ENCODE peak calls at places on chromosomes 5 and 9, in four cellular contexts. One of them, this sample, is unnamed.

GRCh38 chr9:90466481-90466880 is 176.1 kb downstream of the DIRAS2 start:
- DNase-seq in keratinocyte: no peak
- DNase-seq in K562: no peak
- DNase-seq in endothelial cell of umbilical vein: no peak
- DNase-seq in this sample: no peak

GRCh38 chr5:132737982-132738770 is 830 bp upstream of the KIF3A start:
- DNase-seq in keratinocyte: no peak
- DNase-seq in K562: peak; percentile 23
- DNase-seq in endothelial cell of umbilical vein: no peak
- DNase-seq in this sample: no peak

GRCh38 chr5:138989720-138990119 is 114.6 kb upstream of the LRRTM2 start:
- DNase-seq in keratinocyte: no peak
- DNase-seq in K562: no peak
- DNase-seq in endothelial cell of umbilical vein: no peak
- DNase-seq in this sample: peak; percentile 76

GRCh38 chr9:129587487-129588262 is 33.2 kb downstream of the C9orf50 start:
- DNase-seq in keratinocyte: no peak
- DNase-seq in K562: peak; percentile 95
- DNase-seq in endothelial cell of umbilical vein: no peak
- DNase-seq in this sample: peak; percentile 61

GRCh38 chr5:90802695-90803317 is 244.2 kb downstream of the ADGRV1 start:
- DNase-seq in keratinocyte: no peak
- DNase-seq in K562: peak; percentile 51
- DNase-seq in endothelial cell of umbilical vein: peak; percentile 55
- DNase-seq in this sample: peak; percentile 32

GRCh38 chr5:76145945-76146344 is 62.8 kb downstream of the SV2C start:
- DNase-seq in keratinocyte: no peak
- DNase-seq in K562: peak; percentile 54
- DNase-seq in endothelial cell of umbilical vein: no peak
- DNase-seq in this sample: peak; percentile 1

GRCh38 chr9:18861599-18862546 is 171.1 kb downstream of the SAXO1 start:
- DNase-seq in keratinocyte: no peak
- DNase-seq in K562: no peak
- DNase-seq in endothelial cell of umbilical vein: peak; percentile 40
- DNase-seq in this sample: peak; percentile 44

GRCh38 chr5:51382759-51383493 is at the start of gene ISL1:
- DNase-seq in keratinocyte: no peak
- DNase-seq in K562: peak; percentile 45
- DNase-seq in endothelial cell of umbilical vein: peak; percentile 90
- DNase-seq in this sample: peak; percentile 55

GRCh38 chr9:100167912-100168775 is 69.1 kb downstream of the INVS start:
- DNase-seq in keratinocyte: no peak
- DNase-seq in K562: no peak
- DNase-seq in endothelial cell of umbilical vein: no peak
- DNase-seq in this sample: peak; percentile 27

GRCh38 chr5:173793677-173794570 is 94.2 kb upstream of the CPEB4 start:
- DNase-seq in keratinocyte: peak; percentile 7
- DNase-seq in K562: no peak
- DNase-seq in endothelial cell of umbilical vein: no peak
- DNase-seq in this sample: no peak

GRCh38 chr9:80649001-80649420 is 1040.3 kb downstream of the TLE1 start:
- DNase-seq in keratinocyte: no peak
- DNase-seq in K562: no peak
- DNase-seq in endothelial cell of umbilical vein: peak; percentile 26
- DNase-seq in this sample: peak; percentile 91

GRCh38 chr5:127936439-127936972 is 147.1 kb upstream of the SLC12A2 start:
- DNase-seq in keratinocyte: no peak
- DNase-seq in K562: no peak
- DNase-seq in endothelial cell of umbilical vein: no peak
- DNase-seq in this sample: no peak

GRCh38 chr9:91071185-91071990 is 269.8 kb downstream of the SYK start:
- DNase-seq in keratinocyte: no peak
- DNase-seq in K562: no peak
- DNase-seq in endothelial cell of umbilical vein: peak; percentile 26
- DNase-seq in this sample: peak; percentile 99

GRCh38 chr5:157312492-157312891 is 46.6 kb downstream of the CYFIP2 start:
- DNase-seq in keratinocyte: no peak
- DNase-seq in K562: peak; percentile 59
- DNase-seq in endothelial cell of umbilical vein: peak; percentile 55
- DNase-seq in this sample: peak; percentile 72

GRCh38 chr9:90801507-90802289 is at the start of gene SYK:
- DNase-seq in keratinocyte: no peak
- DNase-seq in K562: peak; percentile 68
- DNase-seq in endothelial cell of umbilical vein: no peak
- DNase-seq in this sample: no peak

GRCh38 chr9:113409481-113409880 is 994 bp downstream of the POLE3 start:
- DNase-seq in keratinocyte: no peak
- DNase-seq in K562: peak; percentile 18
- DNase-seq in endothelial cell of umbilical vein: peak; percentile 7
- DNase-seq in this sample: no peak

GRCh38 chr5:176402684-176403083 is 13.7 kb downstream of the CLTB start:
- DNase-seq in keratinocyte: no peak
- DNase-seq in K562: no peak
- DNase-seq in endothelial cell of umbilical vein: no peak
- DNase-seq in this sample: no peak

GRCh38 chr5:43150748-43151147 is 30.0 kb downstream of the ZNF131 start:
- DNase-seq in keratinocyte: no peak
- DNase-seq in K562: no peak
- DNase-seq in endothelial cell of umbilical vein: no peak
- DNase-seq in this sample: no peak
- H3K9me1 ChIP-seq in keratinocyte: no peaks in the 10 kb centered on the region
- H3K9me1 ChIP-seq in K562: no peaks in the 10 kb centered on the region
- H3K9me1 ChIP-seq in endothelial cell of umbilical vein: no peaks in the 10 kb centered on the region
- H3K9me1 ChIP-seq in this sample: peaks cover 4% of the 10 kb centered on the region

DNA sequence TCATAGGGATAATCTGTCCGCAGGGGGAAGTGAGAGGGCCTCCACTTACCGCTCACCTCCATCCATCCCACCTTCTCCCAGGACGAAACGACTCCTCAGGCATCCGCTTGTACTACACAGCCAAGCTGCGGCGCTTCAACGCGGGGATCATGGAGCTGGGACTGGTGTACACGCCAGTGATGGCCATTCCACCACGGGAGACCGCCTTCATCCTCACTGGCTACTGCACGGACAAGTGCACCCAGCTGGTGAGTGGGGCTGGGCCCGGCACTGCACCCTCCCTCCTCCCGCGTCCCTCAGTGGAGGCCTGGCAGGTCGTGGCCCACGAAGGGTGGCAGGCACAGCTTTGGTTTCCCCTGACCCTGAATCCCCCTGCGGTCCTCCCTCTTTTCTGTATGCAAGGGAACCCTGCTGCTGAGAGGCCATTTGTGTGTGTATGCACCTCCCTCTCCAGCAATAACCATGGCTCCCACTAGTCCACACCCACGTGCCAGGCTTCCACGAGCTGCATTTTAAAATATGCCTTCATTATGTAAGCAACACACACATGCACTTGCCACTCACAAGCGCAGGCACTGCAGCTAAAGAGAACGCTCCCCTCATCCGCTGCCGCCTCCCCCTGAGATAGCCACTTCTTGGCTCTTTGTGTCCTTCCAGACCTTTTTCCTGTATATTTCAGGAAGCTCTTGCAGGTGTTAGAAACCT is 11.8 kb downstream of the DBH start:
- DNase-seq in keratinocyte: no peak
- DNase-seq in K562: no peak
- DNase-seq in endothelial cell of umbilical vein: no peak
- DNase-seq in this sample: no peak
- H3K9me1 ChIP-seq in keratinocyte: no peaks in the 10 kb centered on the region
- H3K9me1 ChIP-seq in K562: no peaks in the 10 kb centered on the region
- H3K9me1 ChIP-seq in endothelial cell of umbilical vein: no peaks in the 10 kb centered on the region
- H3K9me1 ChIP-seq in this sample: no peaks in the 10 kb centered on the region

DNA sequence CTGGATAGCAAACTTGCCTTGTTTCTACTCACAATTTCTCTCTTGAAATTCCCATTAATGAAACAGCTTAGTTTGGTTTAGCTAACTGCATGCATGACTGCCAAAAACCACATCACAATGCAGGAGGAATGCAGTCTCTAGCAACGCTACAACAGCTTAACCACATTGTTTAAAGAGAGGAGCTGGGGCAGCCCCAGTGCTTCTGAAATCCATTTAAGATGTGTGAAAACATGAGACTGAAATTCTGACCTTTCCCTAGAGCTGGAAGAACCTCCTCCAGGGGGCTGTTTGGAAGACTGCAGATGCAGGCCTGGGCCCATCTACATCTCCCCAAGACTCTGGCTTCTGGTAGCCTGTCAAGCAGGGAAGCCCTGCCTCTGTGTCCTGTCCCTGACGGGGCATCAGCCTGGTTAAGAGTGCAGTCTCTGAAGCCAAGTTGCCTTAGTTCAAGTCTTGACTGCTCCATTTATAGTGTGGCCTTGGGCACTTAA is 157.1 kb downstream of the ZNF462 start:
- DNase-seq in keratinocyte: no peak
- DNase-seq in K562: no peak
- DNase-seq in endothelial cell of umbilical vein: no peak
- DNase-seq in this sample: peak; percentile 96
- H3K9me1 ChIP-seq in keratinocyte: no peaks in the 10 kb centered on the region
- H3K9me1 ChIP-seq in K562: no peaks in the 10 kb centered on the region
- H3K9me1 ChIP-seq in endothelial cell of umbilical vein: no peaks in the 10 kb centered on the region
- H3K9me1 ChIP-seq in this sample: peaks cover 2% of the 10 kb centered on the region

GRCh38 chr9:88319936-88320747 is 68.1 kb upstream of the SPIN1 start:
- DNase-seq in keratinocyte: no peak
- DNase-seq in K562: no peak
- DNase-seq in endothelial cell of umbilical vein: no peak
- DNase-seq in this sample: peak; percentile 46
- H3K9me1 ChIP-seq in keratinocyte: no peaks in the 10 kb centered on the region
- H3K9me1 ChIP-seq in K562: no peaks in the 10 kb centered on the region
- H3K9me1 ChIP-seq in endothelial cell of umbilical vein: no peaks in the 10 kb centered on the region
- H3K9me1 ChIP-seq in this sample: peaks cover 13% of the 10 kb centered on the region

DNA sequence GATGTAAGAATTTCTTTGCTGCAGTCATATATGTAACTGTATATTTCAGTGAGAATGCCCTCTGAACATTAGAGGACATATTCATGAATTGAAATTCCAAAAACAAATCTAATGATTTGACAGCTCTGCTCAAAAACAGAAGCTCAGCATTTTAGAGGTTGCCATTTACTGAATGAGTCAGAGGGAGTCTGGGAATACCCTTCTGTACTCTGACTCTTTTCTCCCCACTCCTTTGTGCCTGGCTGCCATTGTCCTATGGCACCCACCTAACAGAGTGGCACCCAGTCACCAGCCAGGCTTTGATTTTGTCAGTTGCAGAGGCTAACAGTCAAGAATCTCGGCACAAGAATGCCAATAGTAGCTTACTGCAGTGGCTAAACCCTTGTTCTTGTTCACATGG is 133.6 kb downstream of the ATG10 start:
- DNase-seq in keratinocyte: no peak
- DNase-seq in K562: no peak
- DNase-seq in endothelial cell of umbilical vein: no peak
- DNase-seq in this sample: peak; percentile 20
- H3K9me1 ChIP-seq in keratinocyte: no peaks in the 10 kb centered on the region
- H3K9me1 ChIP-seq in K562: no peaks in the 10 kb centered on the region
- H3K9me1 ChIP-seq in endothelial cell of umbilical vein: no peaks in the 10 kb centered on the region
- H3K9me1 ChIP-seq in this sample: no peaks in the 10 kb centered on the region

GRCh38 chr9:99038396-99038795 is 66.5 kb upstream of the TGFBR1 start:
- DNase-seq in keratinocyte: no peak
- DNase-seq in K562: no peak
- DNase-seq in endothelial cell of umbilical vein: no peak
- DNase-seq in this sample: no peak
- H3K9me1 ChIP-seq in keratinocyte: no peaks in the 10 kb centered on the region
- H3K9me1 ChIP-seq in K562: no peaks in the 10 kb centered on the region
- H3K9me1 ChIP-seq in endothelial cell of umbilical vein: no peaks in the 10 kb centered on the region
- H3K9me1 ChIP-seq in this sample: peaks cover 24% of the 10 kb centered on the region

DNA sequence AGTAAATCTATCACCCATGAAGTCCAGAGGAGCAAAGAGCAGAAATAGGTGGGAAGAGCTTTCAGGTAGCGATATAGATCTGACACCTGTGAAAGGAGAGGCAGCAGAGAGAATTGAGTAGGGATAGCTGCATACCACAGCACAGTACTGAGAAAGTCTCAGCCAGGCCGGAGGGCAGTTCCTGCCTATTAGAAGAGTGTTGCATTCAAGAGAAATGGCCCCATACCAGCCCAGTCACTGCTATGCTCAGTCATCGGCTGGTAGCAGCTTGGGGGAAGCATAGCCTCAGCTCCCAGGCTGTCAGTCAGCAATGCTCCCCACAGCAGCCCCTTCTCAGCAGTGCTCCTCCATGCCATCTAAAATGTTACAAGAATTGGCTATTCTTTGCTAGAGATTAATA is 285.1 kb upstream of the CDH6 start:
- DNase-seq in keratinocyte: no peak
- DNase-seq in K562: no peak
- DNase-seq in endothelial cell of umbilical vein: no peak
- DNase-seq in this sample: no peak
- H3K9me1 ChIP-seq in keratinocyte: no peaks in the 10 kb centered on the region
- H3K9me1 ChIP-seq in K562: no peaks in the 10 kb centered on the region
- H3K9me1 ChIP-seq in endothelial cell of umbilical vein: no peaks in the 10 kb centered on the region
- H3K9me1 ChIP-seq in this sample: no peaks in the 10 kb centered on the region

GRCh38 chr5:74007193-74007592 is 381.2 kb downstream of the ARHGEF28 start:
- DNase-seq in keratinocyte: no peak
- DNase-seq in K562: no peak
- DNase-seq in endothelial cell of umbilical vein: no peak
- DNase-seq in this sample: no peak
- H3K9me1 ChIP-seq in keratinocyte: no peaks in the 10 kb centered on the region
- H3K9me1 ChIP-seq in K562: no peaks in the 10 kb centered on the region
- H3K9me1 ChIP-seq in endothelial cell of umbilical vein: no peaks in the 10 kb centered on the region
- H3K9me1 ChIP-seq in this sample: no peaks in the 10 kb centered on the region

DNA sequence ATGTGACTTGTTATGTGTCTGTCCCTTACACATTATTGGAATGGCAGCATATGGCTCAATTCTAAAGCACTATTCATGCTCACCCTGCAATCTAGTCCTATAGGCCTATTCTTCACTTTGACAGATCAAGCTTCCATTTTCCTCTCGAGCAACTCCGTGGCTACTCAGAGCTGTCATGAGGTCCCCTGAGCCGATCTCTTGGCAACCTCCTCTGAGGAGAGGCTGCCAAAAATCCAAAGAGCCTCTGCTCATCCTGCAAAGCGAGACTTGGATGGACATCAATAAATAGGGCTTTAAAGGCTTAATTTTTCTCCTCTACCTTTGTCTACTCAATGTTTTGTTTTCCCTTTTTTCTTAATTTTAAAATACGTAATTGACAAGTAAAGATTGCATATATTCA is 163.8 kb downstream of the GABRB2 start:
- DNase-seq in keratinocyte: no peak
- DNase-seq in K562: no peak
- DNase-seq in endothelial cell of umbilical vein: no peak
- DNase-seq in this sample: no peak
- H3K9me1 ChIP-seq in keratinocyte: no peaks in the 10 kb centered on the region
- H3K9me1 ChIP-seq in K562: no peaks in the 10 kb centered on the region
- H3K9me1 ChIP-seq in endothelial cell of umbilical vein: no peaks in the 10 kb centered on the region
- H3K9me1 ChIP-seq in this sample: no peaks in the 10 kb centered on the region

This sample was measured in IMR-90.